ENCODE peak calls at places on chromosomes 4 and X, in nine cellular contexts. One of them, this sample, is unnamed.

GRCh38 chrX:103063191-103063845 is 653 bp downstream of the BEX1 start:
- DNase-seq in foreskin fibroblast: peak
- DNase-seq in T-helper 1 cell: no peak
- DNase-seq in activated effector memory CD4-positive, alpha-beta T cell treated with Interleukin-2 at 50 U/mL for 16 hours: no peak
- DNase-seq in neural crest cell: peak
- DNase-seq in testis: peak
- DNase-seq in Caki2: peak
- DNase-seq in nucleus accumbens: peak
- DNase-seq in naive thymus-derived CD8-positive, alpha-beta T cell: no peak
- DNase-seq in this sample: no peak

GRCh38 chrX:64204701-64205440 is 637 bp downstream of the AMER1 start:
- DNase-seq in T-helper 1 cell: no peak
- DNase-seq in naive thymus-derived CD8-positive, alpha-beta T cell: peak
- DNase-seq in nucleus accumbens: peak
- DNase-seq in Caki2: peak
- DNase-seq in activated effector memory CD4-positive, alpha-beta T cell treated with Interleukin-2 at 50 U/mL for 16 hours: no peak
- DNase-seq in neural crest cell: peak
- DNase-seq in testis: peak
- DNase-seq in foreskin fibroblast: peak
- DNase-seq in this sample: no peak

GRCh38 chrX:8424941-8425340 is 39.7 kb upstream of the VCX3B start:
- DNase-seq in activated effector memory CD4-positive, alpha-beta T cell treated with Interleukin-2 at 50 U/mL for 16 hours: no peak
- DNase-seq in nucleus accumbens: no peak
- DNase-seq in testis: no peak
- DNase-seq in foreskin fibroblast: no peak
- DNase-seq in naive thymus-derived CD8-positive, alpha-beta T cell: no peak
- DNase-seq in Caki2: no peak
- DNase-seq in neural crest cell: no peak
- DNase-seq in T-helper 1 cell: no peak
- DNase-seq in this sample: no peak

GRCh38 chrX:78693547-78693946 is 34.4 kb upstream of the RTL3 start:
- DNase-seq in testis: no peak
- DNase-seq in neural crest cell: no peak
- DNase-seq in activated effector memory CD4-positive, alpha-beta T cell treated with Interleukin-2 at 50 U/mL for 16 hours: no peak
- DNase-seq in Caki2: no peak
- DNase-seq in foreskin fibroblast: no peak
- DNase-seq in T-helper 1 cell: no peak
- DNase-seq in naive thymus-derived CD8-positive, alpha-beta T cell: no peak
- DNase-seq in nucleus accumbens: no peak
- DNase-seq in this sample: no peak

GRCh38 chr4:26751838-26752237 is 108.8 kb upstream of the STIM2 start:
- DNase-seq in Caki2: no peak
- DNase-seq in foreskin fibroblast: no peak
- DNase-seq in testis: no peak
- DNase-seq in naive thymus-derived CD8-positive, alpha-beta T cell: no peak
- DNase-seq in neural crest cell: no peak
- DNase-seq in T-helper 1 cell: no peak
- DNase-seq in activated effector memory CD4-positive, alpha-beta T cell treated with Interleukin-2 at 50 U/mL for 16 hours: no peak
- DNase-seq in nucleus accumbens: no peak
- DNase-seq in this sample: no peak

GRCh38 chr4:64340243-64341110 is 68.8 kb downstream of the TECRL start:
- DNase-seq in neural crest cell: no peak
- DNase-seq in Caki2: no peak
- DNase-seq in T-helper 1 cell: no peak
- DNase-seq in foreskin fibroblast: no peak
- DNase-seq in testis: no peak
- DNase-seq in naive thymus-derived CD8-positive, alpha-beta T cell: no peak
- DNase-seq in nucleus accumbens: no peak
- DNase-seq in activated effector memory CD4-positive, alpha-beta T cell treated with Interleukin-2 at 50 U/mL for 16 hours: no peak
- DNase-seq in this sample: no peak

GRCh38 chr4:147707892-147708672 is 23.8 kb upstream of the ARHGAP10 start:
- DNase-seq in nucleus accumbens: peak
- DNase-seq in testis: peak
- DNase-seq in naive thymus-derived CD8-positive, alpha-beta T cell: peak
- DNase-seq in neural crest cell: peak
- DNase-seq in activated effector memory CD4-positive, alpha-beta T cell treated with Interleukin-2 at 50 U/mL for 16 hours: peak
- DNase-seq in foreskin fibroblast: peak
- DNase-seq in Caki2: peak
- DNase-seq in T-helper 1 cell: peak
- DNase-seq in this sample: no peak

GRCh38 chrX:11555759-11556158 is 110.0 kb downstream of the ARHGAP6 start:
- DNase-seq in testis: no peak
- DNase-seq in activated effector memory CD4-positive, alpha-beta T cell treated with Interleukin-2 at 50 U/mL for 16 hours: no peak
- DNase-seq in Caki2: no peak
- DNase-seq in nucleus accumbens: no peak
- DNase-seq in naive thymus-derived CD8-positive, alpha-beta T cell: no peak
- DNase-seq in neural crest cell: no peak
- DNase-seq in foreskin fibroblast: peak
- DNase-seq in T-helper 1 cell: no peak
- DNase-seq in this sample: no peak

GRCh38 chr4:42906906-42907774 is 14.6 kb downstream of the GRXCR1 start:
- DNase-seq in nucleus accumbens: no peak
- DNase-seq in testis: no peak
- DNase-seq in activated effector memory CD4-positive, alpha-beta T cell treated with Interleukin-2 at 50 U/mL for 16 hours: no peak
- DNase-seq in naive thymus-derived CD8-positive, alpha-beta T cell: no peak
- DNase-seq in foreskin fibroblast: no peak
- DNase-seq in T-helper 1 cell: no peak
- DNase-seq in neural crest cell: no peak
- DNase-seq in Caki2: no peak
- DNase-seq in this sample: no peak

GRCh38 chr4:162164881-162165528 is 1.2 kb upstream of the FSTL5 start:
- DNase-seq in Caki2: peak
- DNase-seq in activated effector memory CD4-positive, alpha-beta T cell treated with Interleukin-2 at 50 U/mL for 16 hours: no peak
- DNase-seq in T-helper 1 cell: no peak
- DNase-seq in testis: no peak
- DNase-seq in foreskin fibroblast: no peak
- DNase-seq in neural crest cell: no peak
- DNase-seq in nucleus accumbens: no peak
- DNase-seq in naive thymus-derived CD8-positive, alpha-beta T cell: no peak
- DNase-seq in this sample: no peak

GRCh38 chrX:7950865-7951264 is 23.7 kb upstream of the PNPLA4 start:
- DNase-seq in T-helper 1 cell: no peak
- DNase-seq in neural crest cell: no peak
- DNase-seq in foreskin fibroblast: no peak
- DNase-seq in testis: no peak
- DNase-seq in naive thymus-derived CD8-positive, alpha-beta T cell: no peak
- DNase-seq in nucleus accumbens: no peak
- DNase-seq in Caki2: no peak
- DNase-seq in activated effector memory CD4-positive, alpha-beta T cell treated with Interleukin-2 at 50 U/mL for 16 hours: no peak
- DNase-seq in this sample: no peak

GRCh38 chrX:40418413-40419195 is 162.2 kb upstream of the ATP6AP2 start:
- DNase-seq in T-helper 1 cell: peak
- DNase-seq in neural crest cell: no peak
- DNase-seq in activated effector memory CD4-positive, alpha-beta T cell treated with Interleukin-2 at 50 U/mL for 16 hours: peak
- DNase-seq in Caki2: no peak
- DNase-seq in foreskin fibroblast: no peak
- DNase-seq in testis: no peak
- DNase-seq in naive thymus-derived CD8-positive, alpha-beta T cell: no peak
- DNase-seq in nucleus accumbens: no peak
- DNase-seq in this sample: no peak

GRCh38 chr4:177596035-177596434 is 153.8 kb upstream of the AGA start:
- DNase-seq in T-helper 1 cell: no peak
- DNase-seq in naive thymus-derived CD8-positive, alpha-beta T cell: no peak
- DNase-seq in neural crest cell: no peak
- DNase-seq in foreskin fibroblast: peak
- DNase-seq in activated effector memory CD4-positive, alpha-beta T cell treated with Interleukin-2 at 50 U/mL for 16 hours: no peak
- DNase-seq in nucleus accumbens: peak
- DNase-seq in Caki2: peak
- DNase-seq in testis: no peak
- DNase-seq in this sample: no peak

GRCh38 chr4:146507607-146508006 is 14.1 kb downstream of the SLC10A7 start:
- DNase-seq in foreskin fibroblast: peak
- DNase-seq in naive thymus-derived CD8-positive, alpha-beta T cell: no peak
- DNase-seq in neural crest cell: no peak
- DNase-seq in T-helper 1 cell: no peak
- DNase-seq in Caki2: no peak
- DNase-seq in nucleus accumbens: no peak
- DNase-seq in activated effector memory CD4-positive, alpha-beta T cell treated with Interleukin-2 at 50 U/mL for 16 hours: no peak
- DNase-seq in testis: no peak
- DNase-seq in this sample: no peak

This sample was measured in mesenteric fat pad.